ENCODE peak calls at places on chromosomes 12 and 14, in eight cellular contexts. J is A549; C is activated gamma-delta T cell; E is dorsolateral prefrontal cortex; G is NCI-H460; Y is A172; S is posterior cingulate gyrus; M is activated T-cell treated with anti-CD3 and anti-CD28 coated beads, Interleukin-2, amount 50 U/mL, for 4 hours. H is an unnamed sample.

GRCh38 chr12:67630373-67631088 is 18.0 kb upstream of the DYRK2 start:
- DNase-seq in J (no peak), C (peak), E (no peak), M (peak), Y (peak), G (no peak), S (no peak), H (peak)

GRCh38 chr12:1797011-1797901 is 23.1 kb upstream of the LRTM2 start:
- DNase-seq in C (peak), M (peak), G (no peak), E (peak), S (no peak), Y (no peak), J (no peak), H (no peak)

GRCh38 chr12:71896171-71896570 is 42.5 kb upstream of the TPH2 start:
- DNase-seq in Y (no peak), J (no peak), G (no peak), S (no peak), M (no peak), C (no peak), E (no peak), H (no peak)

GRCh38 chr14:36773136-36773540 is 111.5 kb downstream of the PAX9 start:
- DNase-seq in G (peak), J (peak), S (no peak), C (no peak), E (no peak), Y (peak), M (no peak), H (peak)

GRCh38 chr12:3770891-3771290 is 18.0 kb upstream of the CRACR2A start:
- DNase-seq in J (peak), G (peak), C (no peak), S (no peak), E (no peak), Y (peak), M (no peak), H (no peak)

GRCh38 chr12:59695379-59695778 is 99.5 kb downstream of the SLC16A7 start:
- DNase-seq in C (no peak), G (peak), S (no peak), Y (no peak), E (no peak), M (no peak), J (no peak), H (no peak)

GRCh38 chr12:12734054-12734453 is 16.9 kb downstream of the CDKN1B start:
- DNase-seq in M (no peak), J (no peak), G (no peak), E (no peak), Y (no peak), C (no peak), S (no peak), H (no peak)

GRCh38 chr14:49679271-49679670 is 8.7 kb downstream of the POLE2 start:
- DNase-seq in J (no peak), M (no peak), G (no peak), Y (no peak), C (no peak), E (no peak), S (no peak), H (no peak)

GRCh38 chr14:86243158-86243557 is 713.2 kb downstream of the FLRT2 start:
- DNase-seq in S (no peak), E (no peak), M (no peak), Y (no peak), J (no peak), C (no peak), G (no peak), H (no peak)

GRCh38 chr14:66072190-66072905 is 413.8 kb upstream of the CCDC196 start:
- DNase-seq in S (no peak), C (no peak), J (no peak), G (no peak), M (no peak), E (no peak), Y (no peak), H (no peak)

GRCh38 chr12:78035913-78036658 is 205.4 kb downstream of the NAV3 start:
- DNase-seq in J (no peak), S (peak), C (no peak), M (no peak), E (no peak), Y (no peak), G (no peak), H (no peak)

GRCh38 chr14:41986726-41987125 is 380.1 kb downstream of the LRFN5 start:
- DNase-seq in Y (peak), J (no peak), G (no peak), S (no peak), M (no peak), E (no peak), C (no peak), H (no peak)

GRCh38 chr12:131920157-131920508 is 8.9 kb upstream of the PUS1 start:
- DNase-seq in M (no peak), C (no peak), Y (no peak), E (no peak), S (no peak), G (no peak), J (no peak), H (no peak)

GRCh38 chr14:88468396-88468795 is 82.9 kb downstream of the SPATA7 start:
- DNase-seq in S (no peak), J (no peak), E (no peak), Y (peak), G (no peak), M (no peak), C (no peak), H (no peak)

GRCh38 chr14:65229431-65230286 is 127.3 kb upstream of the MAX start:
- DNase-seq in G (peak), M (peak), C (no peak), Y (no peak), J (no peak), E (peak), S (peak), H (peak)

GRCh38 chr12:2613674-2614073 is 181.1 kb upstream of the FKBP4 start:
- DNase-seq in S (peak), M (no peak), G (peak), E (no peak), C (no peak), Y (peak), J (peak), H (no peak)

GRCh38 chr12:101695698-101696097 is 1.7 kb upstream of the CHPT1 start:
- DNase-seq in M (no peak), S (no peak), E (no peak), C (no peak), Y (no peak), J (no peak), G (no peak), H (peak)

GRCh38 chr12:115871714-115872113 is 405.8 kb downstream of the MED13L start:
- DNase-seq in C (no peak), Y (peak), G (peak), J (peak), E (no peak), S (no peak), M (no peak), H (peak)

GRCh38 chr14:74950795-74951442 is 4.5 kb downstream of the PGF start:
- DNase-seq in G (no peak), Y (no peak), E (no peak), C (no peak), J (no peak), S (no peak), M (no peak), H (no peak)

GRCh38 chr12:56332512-56333196 is 1.1 kb downstream of the PAN2 start:
- DNase-seq in C (no peak), Y (no peak), S (no peak), J (no peak), G (no peak), E (no peak), M (no peak), H (no peak)

GRCh38 chr12:106074706-106075392 is 63.9 kb downstream of the NUAK1 start:
- DNase-seq in M (no peak), J (no peak), Y (peak), C (no peak), G (no peak), E (no peak), S (no peak), H (no peak)

GRCh38 chr14:91350813-91351507 is 66.7 kb downstream of the CCDC88C start:
- DNase-seq in M (peak), Y (no peak), S (no peak), G (peak), J (no peak), C (no peak), E (no peak), H (no peak)

GRCh38 chr12:110896559-110896958 is 23.8 kb downstream of the MYL2 start:
- DNase-seq in M (no peak), G (no peak), E (no peak), S (no peak), C (no peak), Y (peak), J (no peak), H (peak)

GRCh38 chr12:114013601-114014345 is 47.6 kb upstream of the RBM19 start:
- DNase-seq in E (no peak), C (no peak), G (no peak), Y (peak), M (no peak), J (peak), S (no peak), H (no peak)

GRCh38 chr12:24389394-24389793 is 439.9 kb upstream of the SOX5 start:
- DNase-seq in S (no peak), J (no peak), E (no peak), G (no peak), M (no peak), C (no peak), Y (no peak), H (no peak)

GRCh38 chr14:105203057-105203494 is 22.0 kb upstream of the NUDT14 start:
- DNase-seq in S (peak), Y (no peak), M (peak), E (peak), J (peak), G (peak), C (peak), H (no peak)

GRCh38 chr12:20549115-20549719 is 145.9 kb upstream of the SLCO1C1 start:
- DNase-seq in G (peak), M (no peak), J (peak), S (no peak), Y (no peak), E (no peak), C (no peak), H (peak)

GRCh38 chr14:81323621-81324400 is 76.3 kb downstream of the STON2 start:
- DNase-seq in G (peak), J (peak), E (no peak), Y (peak), S (no peak), C (no peak), M (no peak), H (peak)

GRCh38 chr14:105019861-105020814 is 745 bp downstream of the CDCA4 start:
- DNase-seq in E (no peak), G (no peak), Y (no peak), C (peak), M (peak), J (peak), S (no peak), H (no peak)

GRCh38 chr14:68807148-68807600 is 14.3 kb upstream of the ZFP36L1 start:
- DNase-seq in E (no peak), Y (no peak), C (no peak), G (no peak), J (peak), M (no peak), S (no peak), H (no peak)

GRCh38 chr14:49786315-49786714 is 18.4 kb downstream of the KLHDC2 start:
- DNase-seq in Y (no peak), C (no peak), M (no peak), S (no peak), G (no peak), J (no peak), E (no peak), H (no peak)

GRCh38 chr12:49982246-49983229 is 9.8 kb downstream of the AQP6 start:
- DNase-seq in C (no peak), G (no peak), M (no peak), Y (no peak), J (no peak), S (no peak), E (no peak), H (no peak)

GRCh38 chr14:67570453-67570852 is 29.6 kb downstream of the PIGH start:
- DNase-seq in E (no peak), C (no peak), Y (no peak), M (no peak), S (no peak), J (no peak), G (no peak), H (no peak)